ENCODE peak calls at places on chromosomes 12 and 14, in seven cellular contexts. E is A549, W is non-pigmented ciliary epithelial cell, C is mucosa of gallbladder, G is cortex of kidney, A is T-helper 9 cell, Z is aorta. H is an unnamed sample.
A peak's percentile ranks its signal among the peaks of the same experiment; 100 is the strongest.

GRCh38 chr12:15855646-15856045 is 26.5 kb upstream of the STRAP start:
- DNase-seq in A (no peak), G (no peak), E (no peak), C (no peak), W (no peak), Z (no peak), H (no peak)

GRCh38 chr12:8914716-8915526 is 612 bp downstream of the PHC1 start:
- DNase-seq in A (peak; percentile 47), E (peak; percentile 71), W (no peak), Z (peak; percentile 80), C (peak; percentile 41), G (no peak), H (no peak)

GRCh38 chr14:92340938-92341337 is 18.0 kb downstream of the SLC24A4 start:
- DNase-seq in C (no peak), A (no peak), W (no peak), G (no peak), Z (no peak), E (no peak), H (no peak)

GRCh38 chr14:100824156-100824555 is 1.8 kb upstream of the MEG3 start:
- DNase-seq in A (no peak), Z (peak; percentile 77), E (no peak), G (no peak), C (peak; percentile 31), W (no peak), H (no peak)

GRCh38 chr12:66668311-66668710 is 10.6 kb downstream of the GRIP1 start:
- DNase-seq in C (no peak), G (no peak), E (no peak), Z (no peak), W (no peak), A (no peak), H (no peak)

GRCh38 chr12:119036878-119037493 is 55.6 kb downstream of the SRRM4 start:
- DNase-seq in C (peak; percentile 10), A (no peak), G (no peak), Z (no peak), W (no peak), E (peak; percentile 33), H (no peak)

GRCh38 chr12:81208193-81208946 is 130.5 kb downstream of the ACSS3 start:
- DNase-seq in C (no peak), A (no peak), G (no peak), E (no peak), W (no peak), Z (no peak), H (no peak)

GRCh38 chr12:101941306-101942000 is 64.1 kb downstream of the DRAM1 start:
- DNase-seq in A (no peak), C (no peak), Z (no peak), G (no peak), W (no peak), E (no peak), H (no peak)

GRCh38 chr12:56143225-56143624 is 9.2 kb upstream of the MYL6B start:
- DNase-seq in C (no peak), G (no peak), E (no peak), W (no peak), A (no peak), Z (no peak), H (no peak)

GRCh38 chr12:132152411-132152821 is 8.2 kb downstream of the NOC4L start:
- DNase-seq in C (no peak), G (no peak), E (no peak), Z (no peak), W (no peak), A (no peak), H (no peak)

GRCh38 chr12:40663781-40664180 is 28.5 kb upstream of the CNTN1 start:
- DNase-seq in G (no peak), C (no peak), Z (no peak), W (no peak), E (no peak), A (no peak), H (no peak)

GRCh38 chr14:58428011-58428807 is 690 bp downstream of the KIAA0586 start:
- DNase-seq in A (no peak), E (peak; percentile 63), W (peak; percentile 27), C (no peak), Z (no peak), G (no peak), H (no peak)

GRCh38 chr14:57287745-57288144 is 19.0 kb downstream of the AP5M1 start:
- DNase-seq in W (no peak), A (no peak), C (no peak), Z (no peak), E (no peak), G (no peak), H (no peak)

GRCh38 chr12:23132357-23132756 is 507.4 kb downstream of the ETNK1 start:
- DNase-seq in C (no peak), G (no peak), A (no peak), W (no peak), Z (no peak), E (no peak), H (no peak)

GRCh38 chr12:62347922-62348650 is 87.9 kb downstream of the USP15 start:
- DNase-seq in Z (no peak), E (no peak), A (no peak), W (no peak), G (no peak), C (no peak), H (no peak)

GRCh38 chr14:101958418-101959185 is 5.8 kb upstream of the DYNC1H1 start:
- DNase-seq in C (no peak), G (no peak), Z (no peak), E (no peak), A (no peak), W (no peak), H (no peak)

GRCh38 chr14:96103560-96104460 is 64.6 kb downstream of the C14orf132 start:
- DNase-seq in E (no peak), G (no peak), C (no peak), Z (peak; percentile 43), W (no peak), A (no peak), H (no peak)

GRCh38 chr12:120709976-120710804 is at the start of gene UNC119B:
- DNase-seq in G (no peak), W (no peak), A (peak; percentile 73), Z (peak; percentile 93), E (peak; percentile 52), C (peak; percentile 53), H (no peak)